ENCODE peak calls at places on chromosome 4, in five cellular contexts. M is T-cell, K is body of pancreas, B is fibroblast of lung, F is EL. J is an unnamed sample.

GRCh38 chr4:177147668-177148067 is 162.0 kb upstream of the NEIL3 start:
- DNase-seq in K (no peak), B (no peak), M (no peak), F (no peak), J (no peak)

GRCh38 chr4:156771171-156771837 is 200.3 kb downstream of the PDGFC start:
- DNase-seq in K (peak; percentile 35), B (peak; percentile 87), F (peak; percentile 74), M (no peak), J (no peak)

GRCh38 chr4:40325406-40326019 is 9.6 kb upstream of the CHRNA9 start:
- DNase-seq in K (peak; percentile 77), B (peak; percentile 71), M (peak; percentile 66), F (peak; percentile 67), J (peak; percentile 55)

GRCh38 chr4:160034501-160034900 is 931.6 kb downstream of the RAPGEF2 start:
- DNase-seq in F (no peak), K (no peak), B (peak; percentile 1), M (no peak), J (no peak)

GRCh38 chr4:110275871-110276270 is 77.5 kb upstream of the ELOVL6 start:
- DNase-seq in K (no peak), M (no peak), F (peak; percentile 67), B (peak; percentile 92), J (no peak)

GRCh38 chr4:78460368-78460767 is 91.2 kb upstream of the ANXA3 start:
- DNase-seq in M (no peak), F (no peak), K (no peak), B (no peak), J (no peak)

GRCh38 chr4:138269175-138269574 is 27.0 kb upstream of the SLC7A11 start:
- DNase-seq in F (no peak), M (no peak), K (no peak), B (no peak), J (no peak)

GRCh38 chr4:168318266-168318895 is at the start of gene DDX60:
- DNase-seq in F (peak; percentile 90), K (peak; percentile 90), M (peak; percentile 85), B (peak; percentile 73), J (peak; percentile 86)

GRCh38 chr4:1521821-1522361 is 115.6 kb upstream of the NKX1-1 start:
- DNase-seq in F (no peak), K (no peak), B (no peak), M (no peak), J (no peak)

GRCh38 chr4:108172780-108173598 is 4.3 kb upstream of the LEF1 start:
- DNase-seq in K (peak; percentile 53), F (peak; percentile 54), M (peak; percentile 61), B (peak; percentile 67), J (no peak)

GRCh38 chr4:4535590-4535989 is 6.3 kb downstream of the STX18 start:
- DNase-seq in K (no peak), F (no peak), B (no peak), M (no peak), J (no peak)